ENCODE peak calls at places on chromosomes 3 and 15, in five cellular contexts. F, A, G, T and U are unnamed samples.

GRCh38 chr15:78737187-78737820 is 74.0 kb downstream of the ADAMTS7 start:
- DNase-seq in A (no peak), T (no peak), F (no peak), G (no peak), U (no peak)

GRCh38 chr15:70795311-70795665 is 31.9 kb upstream of the UACA start:
- DNase-seq in G (no peak), A (no peak), F (peak), T (no peak), U (no peak)

GRCh38 chr3:128337305-128337704 is 129.4 kb downstream of the DNAJB8 start:
- DNase-seq in A (no peak), G (peak), F (no peak), T (no peak), U (no peak)

GRCh38 chr15:26050979-26051378 is 187.9 kb upstream of the ATP10A start:
- DNase-seq in G (no peak), A (no peak), F (no peak), T (peak), U (no peak)

GRCh38 chr3:10475983-10476382 is 29.4 kb downstream of the ATP2B2 start:
- DNase-seq in F (no peak), G (no peak), A (no peak), T (no peak), U (no peak)

GRCh38 chr15:45361883-45362282 is 16.5 kb downstream of the GATM start:
- DNase-seq in G (no peak), A (no peak), T (no peak), F (no peak), U (no peak)

GRCh38 chr3:66381621-66382020 is 119.2 kb downstream of the LRIG1 start:
- DNase-seq in G (peak), F (no peak), T (no peak), A (no peak), U (no peak)

GRCh38 chr15:90892023-90892422 is 7.7 kb downstream of the FES start:
- DNase-seq in F (no peak), T (no peak), A (no peak), G (no peak), U (no peak)

GRCh38 chr3:119294889-119295769 is 946 bp downstream of the ARHGAP31 start:
- DNase-seq in F (no peak), T (peak), A (peak), G (peak), U (no peak)

GRCh38 chr15:71114887-71115566 is at the start of gene THSD4:
- DNase-seq in A (peak), F (peak), G (peak), T (peak), U (peak)

GRCh38 chr3:179682681-179683080 is 29.8 kb downstream of the USP13 start:
- DNase-seq in A (no peak), F (no peak), G (no peak), T (no peak), U (no peak)

GRCh38 chr15:37893309-37893708 is 41.1 kb upstream of the TMCO5A start:
- DNase-seq in A (no peak), F (no peak), T (no peak), G (no peak), U (no peak)

GRCh38 chr15:80431635-80432034 is 27.5 kb downstream of the ARNT2 start:
- DNase-seq in A (no peak), F (no peak), G (peak), T (no peak), U (no peak)

GRCh38 chr3:191328963-191329653 is at the start of gene CCDC50:
- DNase-seq in T (peak), G (peak), A (peak), F (peak), U (peak)

GRCh38 chr3:191328383-191328962 is 721 bp upstream of the CCDC50 start:
- DNase-seq in F (no peak), G (no peak), T (peak), A (no peak), U (no peak)

GRCh38 chr3:191331443-191331842 is 1.1 kb upstream of the UTS2B start:
- DNase-seq in G (no peak), F (no peak), T (no peak), A (no peak), U (no peak)

GRCh38 chr3:191329654-191330308 is 545 bp downstream of the UTS2B start:
- DNase-seq in T (no peak), A (peak), F (peak), G (peak), U (no peak)

GRCh38 chr3:191330309-191330712 is at the start of gene UTS2B:
- DNase-seq in F (peak), G (no peak), T (no peak), A (no peak), U (no peak)
- TF ChIP-seq POLR2AphosphoS5 in F (no peak), G (no peak), T (no peak), A (no peak), U (no peak)

DNA sequence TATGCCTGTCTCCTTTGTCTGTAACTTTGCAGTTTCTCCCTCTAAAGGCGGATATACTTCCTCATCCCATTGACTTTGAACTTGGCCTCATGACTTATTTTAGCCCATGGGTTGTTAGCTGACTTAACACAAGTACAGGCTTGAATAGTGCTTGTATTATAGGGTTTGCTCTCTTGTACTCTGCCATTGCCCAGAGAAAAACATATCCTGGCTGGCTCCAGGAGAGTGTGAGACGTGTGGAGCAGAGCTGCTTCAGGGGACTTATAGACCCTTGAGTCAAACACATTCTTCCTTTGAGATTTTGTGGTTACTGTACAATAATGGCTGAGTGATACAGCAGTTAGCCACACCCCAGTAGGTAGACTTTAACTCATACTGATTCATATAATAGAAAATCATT is 124.0 kb downstream of the RAP2B start:
- DNase-seq in F (no peak), T (no peak), A (no peak), G (no peak), U (no peak)
- H3K27ac ChIP-seq in F (no peak), T (peak), A (no peak), G (no peak), U (no peak)

GRCh38 chr15:39188930-39189329 is 391.9 kb upstream of the THBS1 start:
- DNase-seq in G (no peak), T (no peak), A (no peak), F (peak), U (no peak)
- TF ChIP-seq POLR2AphosphoS5 in G (no peak), T (no peak), A (no peak), F (no peak), U (no peak)

GRCh38 chr15:89837134-89837829 is 22.6 kb upstream of the ANPEP start:
- DNase-seq in T (no peak), F (no peak), A (no peak), G (no peak), U (no peak)
- H3K27ac ChIP-seq in T (peak), F (no peak), A (peak), G (peak), U (peak)

DNA sequence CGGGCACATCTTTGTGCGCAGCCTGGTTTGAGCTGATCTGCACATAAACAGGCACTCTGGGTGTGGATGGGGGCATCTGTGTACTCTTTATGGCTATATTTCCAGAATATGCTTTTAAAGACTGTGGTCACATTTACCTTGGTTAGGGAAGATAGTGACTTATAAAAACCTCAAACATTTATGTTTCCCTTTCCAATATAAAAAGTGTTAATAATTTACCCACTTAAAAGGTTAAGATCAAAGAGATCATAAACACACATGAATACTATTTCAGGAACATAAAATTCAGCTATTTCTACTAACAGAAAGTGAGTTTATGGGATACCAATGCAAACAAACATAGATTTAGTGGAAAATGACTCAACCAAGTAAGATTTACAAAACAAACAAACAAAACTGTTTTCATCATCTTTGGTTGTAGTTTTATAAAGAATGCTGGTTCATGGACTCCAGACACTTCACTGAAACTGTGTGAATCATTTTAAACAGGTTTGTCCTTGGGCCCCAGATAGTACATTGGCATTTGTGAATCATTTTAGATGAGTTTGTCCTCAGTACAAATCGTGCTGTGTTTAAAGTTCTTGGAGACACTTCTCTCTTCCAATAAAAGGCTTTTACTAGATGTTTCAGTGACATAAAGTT is 253.5 kb upstream of the CTDSPL start:
- DNase-seq in A (no peak), F (peak), T (no peak), G (no peak), U (no peak)
- TF ChIP-seq POLR2AphosphoS5 in A (no peak), F (no peak), T (no peak), G (peak), U (no peak)

DNA sequence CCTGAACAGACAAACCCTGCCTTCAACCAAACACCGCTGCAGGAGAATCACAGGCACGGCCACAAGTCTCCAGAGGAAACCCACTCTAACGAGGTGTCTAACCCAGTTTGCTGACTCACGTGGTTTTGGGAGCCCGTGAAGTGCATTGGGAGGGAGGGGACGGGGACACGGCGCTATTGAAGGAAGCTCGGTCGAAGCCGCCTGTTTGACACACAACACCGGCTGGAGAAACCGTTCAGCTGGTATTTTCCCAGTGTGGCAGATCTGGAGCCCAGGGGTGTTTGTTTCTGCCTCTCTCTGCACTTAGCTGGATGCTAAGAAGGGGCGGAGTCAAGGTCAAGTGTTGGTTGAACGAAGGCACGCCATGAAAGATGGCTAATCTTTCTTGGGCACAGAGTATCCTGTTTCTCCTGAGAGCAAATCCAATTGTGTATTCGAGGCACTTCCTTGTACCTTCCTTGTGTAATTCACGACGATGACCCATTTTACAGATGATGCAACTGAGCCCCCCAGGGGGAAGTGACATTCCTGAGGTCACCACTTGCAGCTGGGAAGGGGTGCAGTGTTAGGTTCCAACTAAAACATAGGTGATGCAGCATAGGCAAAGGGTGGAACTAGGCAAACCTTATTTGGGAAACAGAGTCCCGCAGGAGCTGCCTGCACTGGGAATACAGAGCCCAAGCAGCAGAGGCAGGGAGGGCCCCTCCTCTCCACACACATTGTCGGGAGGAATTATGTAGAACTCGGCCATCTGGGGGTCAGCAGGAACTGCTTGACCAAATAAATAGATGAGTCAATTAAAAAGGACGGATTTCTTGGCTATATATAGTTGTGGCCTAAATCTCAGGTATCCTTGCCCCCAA is 22.5 kb downstream of the SLC6A6 start:
- DNase-seq in F (no peak), T (no peak), G (no peak), A (peak), U (peak)
- H3K27ac ChIP-seq in F (no peak), T (peak), G (no peak), A (no peak), U (peak)

GRCh38 chr15:66405605-66406004 is 18.9 kb downstream of the MAP2K1 start:
- DNase-seq in F (no peak), A (no peak), T (no peak), G (no peak), U (no peak)
- TF ChIP-seq POLR2AphosphoS5 in F (no peak), A (no peak), T (no peak), G (no peak), U (no peak)

DNA sequence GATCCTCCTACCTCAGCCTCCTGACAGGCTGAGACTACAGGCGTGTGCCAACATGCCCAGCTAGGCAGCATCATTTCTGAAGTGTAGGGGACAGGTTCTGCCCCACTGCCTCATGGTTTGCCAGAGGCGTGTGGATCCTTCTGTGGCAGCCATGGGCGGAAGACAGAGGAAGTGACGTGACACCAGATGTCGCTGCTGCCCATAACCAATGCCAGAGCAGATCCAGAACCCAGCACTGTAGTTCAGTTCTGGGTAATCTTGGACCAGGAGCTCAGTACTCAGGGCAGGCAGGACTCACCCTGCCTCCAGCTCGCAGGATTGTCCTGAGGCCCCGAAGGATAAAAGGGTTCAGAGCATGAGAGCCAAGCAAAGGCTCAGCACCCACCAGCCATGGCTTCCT is 8.2 kb downstream of the RBPMS2 start:
- DNase-seq in G (no peak), A (no peak), F (no peak), T (peak), U (no peak)
- H3K27ac ChIP-seq in G (peak), A (peak), F (no peak), T (no peak), U (no peak)